ENCODE peak calls at places on chromosomes 12 and 14, in nine cellular contexts. R is brain microvascular endothelial cell, Z is body of pancreas, J is GM23248, W is coronary artery, A is uterus, D is psoas muscle, S is astrocyte, Q is GM12864. N is an unnamed sample.

GRCh38 chr14:61558271-61558670 is 137.0 kb upstream of the HIF1A start:
- DNase-seq in R (no peak), Z (no peak), J (no peak), W (no peak), A (no peak), D (no peak), S (no peak), Q (no peak), N (no peak)

GRCh38 chr12:74349925-74350324 is 187.7 kb upstream of the ATXN7L3B start:
- DNase-seq in R (no peak), Z (no peak), J (peak), W (no peak), A (no peak), D (no peak), S (peak), Q (no peak), N (no peak)

GRCh38 chr12:24297516-24297915 is 348.0 kb upstream of the SOX5 start:
- DNase-seq in R (no peak), Z (no peak), J (no peak), W (no peak), A (no peak), D (no peak), S (peak), Q (no peak), N (no peak)

GRCh38 chr12:112705037-112705632 is 86.4 kb upstream of the RPH3A start:
- DNase-seq in R (no peak), Z (no peak), J (no peak), W (no peak), A (no peak), D (no peak), S (no peak), Q (no peak), N (no peak)

GRCh38 chr12:109999983-110000505 is 814 bp downstream of the ANKRD13A start:
- DNase-seq in R (no peak), Z (peak), J (peak), W (no peak), A (no peak), D (no peak), S (peak), Q (no peak), N (no peak)

GRCh38 chr12:96078281-96078761 is 42.9 kb upstream of the LTA4H start:
- DNase-seq in R (no peak), Z (no peak), J (no peak), W (no peak), A (peak), D (peak), S (peak), Q (no peak), N (no peak)

GRCh38 chr12:109762673-109763191 is 49.1 kb downstream of the FAM222A start:
- DNase-seq in R (no peak), Z (peak), J (no peak), W (peak), A (no peak), D (peak), S (no peak), Q (no peak), N (peak)

GRCh38 chr14:89408907-89409675 is 7.9 kb downstream of the FOXN3 start:
- DNase-seq in R (no peak), Z (no peak), J (no peak), W (no peak), A (no peak), D (no peak), S (no peak), Q (no peak), N (no peak)

GRCh38 chr12:115135800-115136211 is 451.8 kb upstream of the TBX3 start:
- DNase-seq in R (peak), Z (peak), J (peak), W (no peak), A (no peak), D (peak), S (peak), Q (no peak), N (peak)

GRCh38 chr12:104352106-104352713 is 48.7 kb downstream of the EID3 start:
- DNase-seq in R (no peak), Z (no peak), J (peak), W (no peak), A (no peak), D (no peak), S (peak), Q (no peak), N (no peak)

GRCh38 chr12:75666126-75666979 is 154.9 kb upstream of the KRR1 start:
- DNase-seq in R (peak), Z (peak), J (peak), W (no peak), A (no peak), D (no peak), S (peak), Q (no peak), N (no peak)

GRCh38 chr14:55832974-55833373 is 253.0 kb downstream of the KTN1 start:
- DNase-seq in R (no peak), Z (no peak), J (no peak), W (no peak), A (no peak), D (no peak), S (no peak), Q (no peak), N (no peak)

GRCh38 chr12:21819236-21819635 is 44.7 kb upstream of the KCNJ8 start:
- DNase-seq in R (peak), Z (no peak), J (peak), W (no peak), A (no peak), D (no peak), S (peak), Q (no peak), N (no peak)

GRCh38 chr12:48788852-48789775 is at the start of gene ADCY6:
- DNase-seq in R (peak), Z (peak), J (peak), W (peak), A (peak), D (peak), S (peak), Q (no peak), N (peak)

GRCh38 chr12:6434205-6435180 is 10.3 kb upstream of the CD27 start:
- DNase-seq in R (no peak), Z (no peak), J (no peak), W (no peak), A (peak), D (no peak), S (no peak), Q (no peak), N (no peak)

GRCh38 chr14:26589998-26590397 is 7.8 kb downstream of the NOVA1 start:
- DNase-seq in R (no peak), Z (no peak), J (no peak), W (no peak), A (no peak), D (no peak), S (no peak), Q (no peak), N (no peak)

GRCh38 chr14:89399594-89400068 is 17.4 kb downstream of the FOXN3 start:
- DNase-seq in R (peak), Z (peak), J (peak), W (no peak), A (no peak), D (no peak), S (peak), Q (no peak), N (no peak)

GRCh38 chr12:77343291-77343690 is 277.9 kb upstream of the E2F7 start:
- DNase-seq in R (peak), Z (no peak), J (peak), W (no peak), A (no peak), D (no peak), S (peak), Q (no peak), N (no peak)

GRCh38 chr12:45121224-45121623 is 70.3 kb upstream of the DBX2 start:
- DNase-seq in R (no peak), Z (no peak), J (no peak), W (no peak), A (no peak), D (no peak), S (no peak), Q (no peak), N (no peak)

GRCh38 chr12:131011165-131012079 is 57.7 kb downstream of the ADGRD1 start:
- DNase-seq in R (no peak), Z (no peak), J (peak), W (no peak), A (peak), D (peak), S (no peak), Q (no peak), N (no peak)

GRCh38 chr14:73059326-73059725 is 992 bp downstream of the RBM25 start:
- DNase-seq in R (no peak), Z (no peak), J (peak), W (no peak), A (no peak), D (no peak), S (peak), Q (no peak), N (no peak)

GRCh38 chr12:69679119-69679518 is 20.0 kb downstream of the BEST3 start:
- DNase-seq in R (peak), Z (no peak), J (no peak), W (no peak), A (no peak), D (no peak), S (no peak), Q (no peak), N (no peak)

GRCh38 chr12:125310461-125310860 is 245.2 kb downstream of the AACS start:
- DNase-seq in R (no peak), Z (no peak), J (no peak), W (peak), A (no peak), D (no peak), S (no peak), Q (no peak), N (no peak)

GRCh38 chr12:96177013-96177412 is 17.2 kb upstream of the ELK3 start:
- DNase-seq in R (peak), Z (no peak), J (peak), W (no peak), A (no peak), D (no peak), S (peak), Q (no peak), N (no peak)

GRCh38 chr14:105080161-105080560 is 14.9 kb upstream of the GPR132 start:
- DNase-seq in R (no peak), Z (no peak), J (no peak), W (no peak), A (no peak), D (no peak), S (no peak), Q (no peak), N (no peak)

GRCh38 chr12:84911331-84912190 is 1.0 kb downstream of the SLC6A15 start:
- DNase-seq in R (peak), Z (peak), J (peak), W (no peak), A (peak), D (no peak), S (peak), Q (no peak), N (peak)

GRCh38 chr14:23660290-23661226 is 24.4 kb downstream of the DHRS2 start:
- DNase-seq in R (no peak), Z (no peak), J (no peak), W (peak), A (no peak), D (no peak), S (no peak), Q (no peak), N (peak)

GRCh38 chr14:44995770-44996294 is 33.8 kb downstream of the TOGARAM1 start:
- DNase-seq in R (no peak), Z (no peak), J (no peak), W (no peak), A (no peak), D (no peak), S (peak), Q (no peak), N (no peak)

GRCh38 chr14:105450864-105451720 is 23.5 kb upstream of the CRIP2 start:
- DNase-seq in R (no peak), Z (no peak), J (no peak), W (no peak), A (no peak), D (no peak), S (no peak), Q (no peak), N (no peak)

GRCh38 chr14:81776531-81776930 is 242.9 kb upstream of the SEL1L start:
- DNase-seq in R (no peak), Z (no peak), J (no peak), W (no peak), A (no peak), D (no peak), S (no peak), Q (no peak), N (no peak)

GRCh38 chr14:104355101-104355691 is 216.8 kb downstream of the KIF26A start:
- DNase-seq in R (no peak), Z (no peak), J (no peak), W (peak), A (no peak), D (no peak), S (no peak), Q (no peak), N (peak)

GRCh38 chr12:27524839-27525238 is 833 bp downstream of the PPFIBP1 start:
- DNase-seq in R (no peak), Z (no peak), J (peak), W (no peak), A (peak), D (no peak), S (no peak), Q (no peak), N (no peak)

GRCh38 chr14:61184117-61184516 is 97.0 kb downstream of the TMEM30B start:
- DNase-seq in R (peak), Z (no peak), J (peak), W (no peak), A (no peak), D (no peak), S (peak), Q (no peak), N (no peak)

GRCh38 chr12:73514672-73515071 is 1023.0 kb upstream of the ATXN7L3B start:
- DNase-seq in R (no peak), Z (no peak), J (no peak), W (no peak), A (no peak), D (no peak), S (no peak), Q (no peak), N (no peak)

DNA sequence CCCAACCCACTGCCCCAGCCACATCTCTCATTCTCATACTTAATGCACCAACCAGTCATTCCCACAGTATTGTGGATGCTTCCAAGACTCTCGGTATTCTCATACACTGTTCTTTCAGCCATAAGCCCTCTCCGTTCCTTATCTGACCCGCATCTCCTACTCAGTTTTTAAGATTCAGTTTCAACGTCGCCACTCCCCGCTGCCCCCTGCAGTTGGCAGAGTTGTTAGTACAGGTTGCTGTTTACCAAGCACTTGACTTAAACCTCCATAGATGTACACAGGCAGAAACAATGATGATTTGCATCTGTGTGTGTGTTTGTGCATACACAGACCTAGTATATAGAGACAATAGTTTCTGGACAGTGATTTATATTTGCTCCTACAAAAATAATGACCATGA is 40.2 kb downstream of the PAH start:
- DNase-seq in R (no peak), Z (no peak), J (no peak), W (no peak), A (no peak), D (no peak), S (no peak), Q (no peak), N (no peak)
- H3K4me3 ChIP-seq in R (no peak), Z (no peak), J (no peak), W (no peak), A (no peak), D (no peak), S (no peak), Q (no peak), N (no peak)

GRCh38 chr12:54682674-54683073 is 34.5 kb upstream of the DCD start:
- DNase-seq in R (no peak), Z (no peak), J (no peak), W (no peak), A (no peak), D (no peak), S (no peak), Q (no peak), N (no peak)
- H3K4me3 ChIP-seq in R (no peak), Z (no peak), J (no peak), W (no peak), A (no peak), D (no peak), S (no peak), Q (no peak), N (no peak)

DNA sequence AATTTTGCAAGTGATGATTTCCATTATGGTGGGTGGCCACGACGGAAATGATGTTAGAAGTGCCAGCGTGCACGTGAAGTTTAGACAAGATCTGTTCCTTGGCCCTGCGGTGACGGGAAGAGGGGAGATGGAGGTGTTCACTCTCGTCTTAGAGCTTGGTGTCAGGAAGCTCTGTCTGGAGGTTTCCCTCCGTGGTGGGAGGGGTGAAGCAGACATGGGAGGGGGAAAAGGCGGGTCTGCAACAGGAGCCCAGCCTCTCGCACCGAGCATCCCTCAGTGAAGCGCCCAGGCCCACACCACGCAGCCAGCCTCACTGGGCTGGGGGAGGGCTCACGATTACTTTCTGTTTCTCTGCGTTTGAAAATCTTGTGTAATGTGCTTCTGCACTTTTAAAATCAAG is 26.3 kb downstream of the EML1 start:
- DNase-seq in R (no peak), Z (no peak), J (no peak), W (no peak), A (peak), D (peak), S (no peak), Q (no peak), N (no peak)
- H3K4me3 ChIP-seq in R (no peak), Z (no peak), J (no peak), W (no peak), A (peak), D (no peak), S (no peak), Q (no peak), N (no peak)

DNA sequence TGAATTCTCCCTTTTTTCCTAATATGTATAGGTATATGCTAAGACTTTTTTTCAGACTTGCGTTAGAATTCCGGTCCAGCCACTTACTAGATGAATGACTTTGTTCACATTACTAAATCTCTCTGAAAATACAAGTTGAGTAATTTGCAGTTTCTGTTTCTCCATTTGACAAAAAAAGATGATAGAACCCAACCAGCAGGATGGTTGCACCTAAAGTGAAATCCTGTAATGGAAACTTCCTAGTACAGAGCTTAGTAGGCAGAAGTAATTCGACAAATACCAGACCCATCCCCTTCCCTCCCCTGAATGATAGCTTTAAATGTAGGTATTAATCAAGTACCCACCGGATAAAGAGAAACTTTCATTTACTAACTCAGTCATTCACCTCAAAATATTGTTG is 113.6 kb upstream of the RAP1B start:
- DNase-seq in R (no peak), Z (no peak), J (no peak), W (no peak), A (no peak), D (no peak), S (peak), Q (peak), N (no peak)
- H3K4me3 ChIP-seq in R (no peak), Z (no peak), J (peak), W (no peak), A (no peak), D (no peak), S (peak), Q (peak), N (no peak)

GRCh38 chr12:26179829-26180228 is 15.5 kb upstream of the SSPN start:
- DNase-seq in R (no peak), Z (no peak), J (no peak), W (no peak), A (no peak), D (no peak), S (no peak), Q (no peak), N (no peak)
- H3K4me3 ChIP-seq in R (no peak), Z (no peak), J (no peak), W (no peak), A (no peak), D (no peak), S (no peak), Q (no peak), N (no peak)